ENCODE peak calls at places on chromosomes 16 and 17, in five cellular contexts. One of them, this sample, is unnamed.

GRCh38 chr16:83247767-83248372 is 559.9 kb upstream of the HSBP1 start:
- DNase-seq in body of pancreas: no peak
- DNase-seq in Peyer's patch: no peak
- DNase-seq in tibial nerve: no peak
- DNase-seq in suprapubic skin: no peak
- DNase-seq in this sample: no peak

GRCh38 chr17:69733171-69734014 is 318.9 kb downstream of the MAP2K6 start:
- DNase-seq in tibial nerve: no peak
- DNase-seq in Peyer's patch: no peak
- DNase-seq in body of pancreas: no peak
- DNase-seq in suprapubic skin: peak; percentile 57
- DNase-seq in this sample: no peak

GRCh38 chr17:11244781-11245180 is 3.8 kb downstream of the SHISA6 start:
- DNase-seq in tibial nerve: no peak
- DNase-seq in Peyer's patch: no peak
- DNase-seq in suprapubic skin: no peak
- DNase-seq in body of pancreas: no peak
- DNase-seq in this sample: no peak

GRCh38 chr16:48087639-48088038 is 68.2 kb downstream of the ABCC12 start:
- DNase-seq in body of pancreas: no peak
- DNase-seq in Peyer's patch: no peak
- DNase-seq in tibial nerve: no peak
- DNase-seq in suprapubic skin: no peak
- DNase-seq in this sample: no peak

GRCh38 chr16:49785970-49786369 is 69.9 kb downstream of the ZNF423 start:
- DNase-seq in tibial nerve: no peak
- DNase-seq in Peyer's patch: no peak
- DNase-seq in suprapubic skin: no peak
- DNase-seq in body of pancreas: no peak
- DNase-seq in this sample: no peak

GRCh38 chr17:5209396-5209795 is 17.7 kb upstream of the ZNF594 start:
- DNase-seq in tibial nerve: no peak
- DNase-seq in Peyer's patch: no peak
- DNase-seq in suprapubic skin: no peak
- DNase-seq in body of pancreas: no peak
- DNase-seq in this sample: no peak

GRCh38 chr17:958712-959451 is 20.7 kb downstream of the NXN start:
- DNase-seq in body of pancreas: no peak
- DNase-seq in Peyer's patch: no peak
- DNase-seq in tibial nerve: no peak
- DNase-seq in suprapubic skin: no peak
- DNase-seq in this sample: no peak

GRCh38 chr17:39831588-39831987 is 32.5 kb downstream of the IKZF3 start:
- DNase-seq in Peyer's patch: no peak
- DNase-seq in body of pancreas: no peak
- DNase-seq in tibial nerve: no peak
- DNase-seq in suprapubic skin: no peak
- DNase-seq in this sample: no peak

GRCh38 chr16:14357328-14357727 is 272.7 kb downstream of the PARN start:
- DNase-seq in suprapubic skin: no peak
- DNase-seq in tibial nerve: no peak
- DNase-seq in body of pancreas: no peak
- DNase-seq in Peyer's patch: no peak
- DNase-seq in this sample: no peak

GRCh38 chr17:76385892-76386786 is 1.7 kb downstream of the SPHK1 start:
- DNase-seq in body of pancreas: peak; percentile 78
- DNase-seq in Peyer's patch: peak; percentile 92
- DNase-seq in tibial nerve: peak; percentile 75
- DNase-seq in suprapubic skin: peak; percentile 91
- DNase-seq in this sample: peak; percentile 85

GRCh38 chr17:2243953-2244352 is 59.6 kb downstream of the SMG6 start:
- DNase-seq in body of pancreas: no peak
- DNase-seq in suprapubic skin: no peak
- DNase-seq in tibial nerve: no peak
- DNase-seq in Peyer's patch: no peak
- DNase-seq in this sample: no peak

GRCh38 chr16:35746281-35746962 is 2287.0 kb downstream of the TP53TG3F start:
- DNase-seq in suprapubic skin: no peak
- DNase-seq in tibial nerve: no peak
- DNase-seq in body of pancreas: no peak
- DNase-seq in Peyer's patch: no peak
- DNase-seq in this sample: no peak

GRCh38 chr16:4338712-4339299 is 12.3 kb downstream of the PAM16 start:
- DNase-seq in tibial nerve: no peak
- DNase-seq in Peyer's patch: no peak
- DNase-seq in suprapubic skin: no peak
- DNase-seq in body of pancreas: no peak
- DNase-seq in this sample: no peak
- H3K36me3 ChIP-seq in tibial nerve: peaks cover 70% of the 10 kb centered on the region
- H3K36me3 ChIP-seq in Peyer's patch: no peaks in the 10 kb centered on the region
- H3K36me3 ChIP-seq in suprapubic skin: peaks cover 44% of the 10 kb centered on the region
- H3K36me3 ChIP-seq in body of pancreas: no peaks in the 10 kb centered on the region
- H3K36me3 ChIP-seq in this sample: peaks cover 83% of the 10 kb centered on the region

GRCh38 chr16:84795338-84796053 is 24.3 kb upstream of the CRISPLD2 start:
- DNase-seq in tibial nerve: peak; percentile 64
- DNase-seq in Peyer's patch: peak; percentile 75
- DNase-seq in suprapubic skin: peak; percentile 81
- DNase-seq in body of pancreas: peak; percentile 33
- DNase-seq in this sample: peak; percentile 43
- TF ChIP-seq POLR2A in tibial nerve: no peak
- TF ChIP-seq POLR2A in Peyer's patch: peak; percentile 34
- TF ChIP-seq POLR2A in suprapubic skin: peak; percentile 44
- TF ChIP-seq POLR2A in body of pancreas: no peak
- TF ChIP-seq POLR2A in this sample: no peak

GRCh38 chr16:68490829-68491575 is 42.7 kb upstream of the SMPD3 start:
- DNase-seq in suprapubic skin: no peak
- DNase-seq in Peyer's patch: peak; percentile 91
- DNase-seq in tibial nerve: no peak
- DNase-seq in body of pancreas: peak; percentile 82
- DNase-seq in this sample: peak; percentile 90

GRCh38 chr16:68490358-68490757 is 42.0 kb upstream of the SMPD3 start:
- DNase-seq in tibial nerve: no peak
- DNase-seq in Peyer's patch: no peak
- DNase-seq in body of pancreas: no peak
- DNase-seq in suprapubic skin: no peak
- DNase-seq in this sample: no peak

GRCh38 chr16:68488559-68488958 is 40.3 kb upstream of the SMPD3 start:
- DNase-seq in suprapubic skin: no peak
- DNase-seq in body of pancreas: no peak
- DNase-seq in tibial nerve: no peak
- DNase-seq in Peyer's patch: no peak
- DNase-seq in this sample: no peak

GRCh38 chr16:68491576-68491950 is 43.3 kb upstream of the SMPD3 start:
- DNase-seq in Peyer's patch: no peak
- DNase-seq in body of pancreas: no peak
- DNase-seq in suprapubic skin: no peak
- DNase-seq in tibial nerve: no peak
- DNase-seq in this sample: no peak

DNA sequence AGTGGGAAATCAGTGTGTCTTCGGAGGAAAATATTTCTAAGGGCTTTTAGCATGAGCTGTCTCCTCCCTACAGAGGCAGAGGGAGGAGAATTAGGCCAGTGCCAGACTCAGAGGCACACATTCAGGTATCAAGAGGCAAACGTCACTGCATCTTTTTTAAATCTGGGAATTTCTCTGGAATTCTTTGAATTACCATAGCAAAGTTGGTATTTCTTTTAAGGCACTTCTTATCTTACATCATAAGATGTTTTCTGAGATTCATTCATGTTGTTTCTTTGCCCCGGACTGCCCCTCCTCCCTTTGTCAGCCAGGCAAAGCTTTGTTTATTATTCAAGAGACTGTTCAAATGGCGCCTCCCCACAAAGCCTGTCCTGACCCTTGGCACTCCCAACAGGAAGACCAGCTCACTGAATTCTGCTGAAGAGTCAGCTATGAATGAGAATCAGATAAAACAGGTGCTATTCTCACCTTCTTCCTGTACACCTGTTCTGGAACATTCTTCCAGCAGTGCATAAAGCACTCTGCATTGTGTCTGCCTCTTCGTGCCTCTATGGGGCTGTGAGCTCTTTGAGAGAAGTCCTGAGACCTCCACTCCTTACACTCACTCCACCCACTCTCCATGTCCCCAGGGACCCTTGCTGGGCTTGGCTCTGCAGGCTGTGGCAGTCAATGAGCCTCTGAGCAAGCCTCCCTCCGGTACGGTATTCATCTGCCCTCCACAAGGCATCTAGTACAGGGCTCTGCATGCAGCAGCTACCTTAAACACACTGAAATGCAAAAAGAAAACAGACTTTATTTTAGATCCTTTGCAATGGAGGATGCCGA is 38.6 kb upstream of the SMPD3 start:
- DNase-seq in tibial nerve: no peak
- DNase-seq in body of pancreas: no peak
- DNase-seq in suprapubic skin: no peak
- DNase-seq in Peyer's patch: peak; percentile 76
- DNase-seq in this sample: no peak
- H3K36me3 ChIP-seq in tibial nerve: no peaks in the 10 kb centered on the region
- H3K36me3 ChIP-seq in body of pancreas: no peaks in the 10 kb centered on the region
- H3K36me3 ChIP-seq in suprapubic skin: no peaks in the 10 kb centered on the region
- H3K36me3 ChIP-seq in Peyer's patch: no peaks in the 10 kb centered on the region
- H3K36me3 ChIP-seq in this sample: no peaks in the 10 kb centered on the region

GRCh38 chr16:89104930-89105571 is 11.4 kb downstream of the ACSF3 start:
- DNase-seq in Peyer's patch: peak; percentile 32
- DNase-seq in tibial nerve: no peak
- DNase-seq in body of pancreas: no peak
- DNase-seq in suprapubic skin: no peak
- DNase-seq in this sample: no peak
- TF ChIP-seq POLR2A in Peyer's patch: no peak
- TF ChIP-seq POLR2A in tibial nerve: no peak
- TF ChIP-seq POLR2A in body of pancreas: no peak
- TF ChIP-seq POLR2A in suprapubic skin: no peak
- TF ChIP-seq POLR2A in this sample: no peak

GRCh38 chr17:61974115-61974514 is 46.3 kb upstream of the INTS2 start:
- DNase-seq in tibial nerve: no peak
- DNase-seq in body of pancreas: no peak
- DNase-seq in Peyer's patch: no peak
- DNase-seq in suprapubic skin: no peak
- DNase-seq in this sample: no peak
- H3K36me3 ChIP-seq in tibial nerve: peaks cover 74% of the 10 kb centered on the region
- H3K36me3 ChIP-seq in body of pancreas: no peaks in the 10 kb centered on the region
- H3K36me3 ChIP-seq in Peyer's patch: no peaks in the 10 kb centered on the region
- H3K36me3 ChIP-seq in suprapubic skin: peaks cover 63% of the 10 kb centered on the region
- H3K36me3 ChIP-seq in this sample: peaks cover 80% of the 10 kb centered on the region

GRCh38 chr16:76897816-76898215 is 293.2 kb upstream of the MON1B start:
- DNase-seq in suprapubic skin: no peak
- DNase-seq in tibial nerve: no peak
- DNase-seq in Peyer's patch: no peak
- DNase-seq in body of pancreas: no peak
- DNase-seq in this sample: no peak
- TF ChIP-seq POLR2A in suprapubic skin: no peak
- TF ChIP-seq POLR2A in tibial nerve: no peak
- TF ChIP-seq POLR2A in Peyer's patch: no peak
- TF ChIP-seq POLR2A in body of pancreas: no peak
- TF ChIP-seq POLR2A in this sample: no peak

DNA sequence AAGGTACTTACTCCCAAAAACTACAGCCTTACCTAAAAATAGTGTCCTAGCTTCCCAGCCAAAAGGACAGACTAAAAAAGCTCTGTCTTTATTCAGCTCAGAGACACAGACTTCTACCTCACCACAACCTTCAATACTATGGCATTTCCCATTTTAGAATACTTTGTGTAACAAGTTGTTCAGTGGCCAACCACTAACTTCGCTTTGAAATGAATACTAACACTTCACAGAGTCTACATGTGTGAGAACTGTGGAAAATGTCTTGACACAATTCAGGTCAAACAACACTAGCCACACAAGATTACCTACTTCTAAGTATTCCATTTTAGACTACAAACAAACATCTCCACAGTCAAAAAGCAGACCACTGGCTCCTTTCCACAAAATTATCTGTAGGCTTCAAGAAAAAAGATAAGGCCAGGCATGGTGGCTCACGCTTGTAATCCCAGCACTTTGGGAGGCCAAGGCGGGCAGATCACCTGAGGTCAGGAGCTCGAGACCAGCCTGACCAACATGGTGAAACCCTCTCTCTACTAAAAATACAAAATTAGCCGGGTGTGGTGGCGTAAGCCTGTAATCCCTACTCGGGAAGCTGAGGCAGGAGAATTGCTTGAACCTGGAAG is 3.2 kb downstream of the HELZ start:
- DNase-seq in tibial nerve: no peak
- DNase-seq in Peyer's patch: no peak
- DNase-seq in body of pancreas: no peak
- DNase-seq in suprapubic skin: no peak
- DNase-seq in this sample: no peak
- H3K36me3 ChIP-seq in tibial nerve: peaks cover 25% of the 10 kb centered on the region
- H3K36me3 ChIP-seq in Peyer's patch: no peaks in the 10 kb centered on the region
- H3K36me3 ChIP-seq in body of pancreas: no peaks in the 10 kb centered on the region
- H3K36me3 ChIP-seq in suprapubic skin: peaks cover 28% of the 10 kb centered on the region
- H3K36me3 ChIP-seq in this sample: peaks cover 12% of the 10 kb centered on the region